ENCODE peak calls at places on chromosomes 1 and 21, in four cellular contexts. V is right cardiac atrium, T is cardiac muscle cell, N is PC-3. E is an unnamed sample.

GRCh38 chr1:221274373-221274772 is 395.1 kb downstream of the HLX start:
- DNase-seq in V (no peak), T (no peak), N (no peak), E (peak; percentile 59)

GRCh38 chr1:217525773-217526490 is 105.0 kb downstream of the GPATCH2 start:
- DNase-seq in V (no peak), T (no peak), N (peak; percentile 50), E (no peak)

GRCh38 chr1:175543447-175543846 is 199.9 kb downstream of the TNR start:
- DNase-seq in V (no peak), T (no peak), N (no peak), E (no peak)

GRCh38 chr1:221961532-221962292 is 219.8 kb upstream of the DUSP10 start:
- DNase-seq in V (no peak), T (no peak), N (peak; percentile 93), E (no peak)

GRCh38 chr1:99748419-99748818 is 18.0 kb downstream of the FRRS1 start:
- DNase-seq in V (no peak), T (no peak), N (peak; percentile 53), E (no peak)

GRCh38 chr1:39866767-39867166 is 16.5 kb downstream of the TRIT1 start:
- DNase-seq in V (no peak), T (no peak), N (peak; percentile 50), E (no peak)

GRCh38 chr1:172154571-172154970 is 265.9 kb upstream of the C1orf105 start:
- DNase-seq in V (no peak), T (no peak), N (peak; percentile 90), E (no peak)

GRCh38 chr21:27511241-27511640 is 544.4 kb upstream of the ADAMTS5 start:
- DNase-seq in V (no peak), T (no peak), N (no peak), E (no peak)

GRCh38 chr1:28890435-28890834 is 23.9 kb upstream of the EPB41 start:
- DNase-seq in V (no peak), T (no peak), N (no peak), E (no peak)

GRCh38 chr1:147236448-147236847 is 6.0 kb upstream of the CHD1L start:
- DNase-seq in V (no peak), T (no peak), N (no peak), E (no peak)

GRCh38 chr1:93665015-93665414 is 16.6 kb downstream of the BCAR3 start:
- DNase-seq in V (no peak), T (no peak), N (no peak), E (no peak)
- H3K4me1 ChIP-seq in V (peaks cover 38% of the 10 kb centered on the region), T (peaks cover 13% of the 10 kb centered on the region), N (peaks cover 81% of the 10 kb centered on the region), E (peaks cover 11% of the 10 kb centered on the region)

GRCh38 chr1:31584869-31585735 is 8.8 kb downstream of the TINAGL1 start:
- DNase-seq in V (peak; percentile 60), T (no peak), N (no peak), E (no peak)

GRCh38 chr1:31581821-31582810 is 5.8 kb downstream of the TINAGL1 start:
- DNase-seq in V (no peak), T (no peak), N (peak; percentile 89), E (no peak)

GRCh38 chr1:31583082-31583994 is 7.0 kb downstream of the TINAGL1 start:
- DNase-seq in V (peak; percentile 71), T (no peak), N (no peak), E (no peak)

GRCh38 chr1:31585736-31586365 is 9.5 kb downstream of the TINAGL1 start:
- DNase-seq in V (no peak), T (no peak), N (no peak), E (no peak)

DNA sequence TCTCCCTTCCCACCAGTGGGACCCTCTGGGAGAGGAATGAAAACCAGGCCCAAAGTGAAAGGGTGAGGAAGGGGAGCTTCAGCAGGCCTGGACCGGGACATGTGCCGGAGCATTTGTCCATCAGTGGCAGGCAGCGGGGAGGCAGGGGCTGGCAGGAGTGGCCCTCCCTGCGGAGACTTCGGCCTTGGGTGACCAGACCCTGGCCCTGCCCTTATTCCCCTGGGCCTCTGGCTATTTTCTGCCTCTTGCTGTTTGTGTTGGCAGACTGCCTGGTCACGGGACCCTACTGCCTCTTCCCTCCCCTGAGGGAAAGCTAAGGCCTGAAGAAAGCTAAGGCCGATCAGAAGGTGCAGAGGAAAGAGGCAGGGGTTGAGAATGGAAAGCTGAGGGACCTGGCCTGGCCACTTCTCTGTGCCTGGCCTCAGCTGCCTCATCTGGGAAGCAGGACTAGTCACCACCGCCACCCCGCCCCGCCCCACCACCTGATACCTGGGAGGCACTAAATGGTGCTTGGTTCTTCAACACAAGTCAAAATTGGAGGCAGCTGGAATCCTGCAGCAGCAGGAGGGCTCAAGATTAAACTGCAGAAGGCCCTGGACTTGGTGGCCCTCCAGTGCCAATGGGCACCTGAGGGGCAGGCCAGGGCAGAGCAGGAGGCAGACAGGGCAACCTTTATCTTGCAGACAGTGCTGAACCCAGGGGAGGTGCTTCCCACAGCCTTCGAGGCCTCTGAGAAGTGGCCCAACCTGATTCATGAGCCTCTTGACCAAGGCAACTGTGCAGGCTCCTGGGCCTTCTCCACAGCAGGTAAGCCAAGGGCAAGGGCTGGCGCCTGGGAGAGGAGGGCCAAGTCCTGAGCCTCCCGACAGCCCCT is 7.9 kb downstream of the TINAGL1 start:
- DNase-seq in V (peak; percentile 92), T (peak; percentile 83), N (peak; percentile 35), E (no peak)
- H3K4me1 ChIP-seq in V (peaks cover 28% of the 10 kb centered on the region), T (peaks cover 27% of the 10 kb centered on the region), N (peaks cover 73% of the 10 kb centered on the region), E (peaks cover 6% of the 10 kb centered on the region)

GRCh38 chr1:41657679-41658078 is 173.2 kb upstream of the EDN2 start:
- DNase-seq in V (no peak), T (no peak), N (no peak), E (no peak)
- H3K4me1 ChIP-seq in V (peaks cover 3% of the 10 kb centered on the region), T (no peaks in the 10 kb centered on the region), N (peaks cover 8% of the 10 kb centered on the region), E (peaks cover 5% of the 10 kb centered on the region)

DNA sequence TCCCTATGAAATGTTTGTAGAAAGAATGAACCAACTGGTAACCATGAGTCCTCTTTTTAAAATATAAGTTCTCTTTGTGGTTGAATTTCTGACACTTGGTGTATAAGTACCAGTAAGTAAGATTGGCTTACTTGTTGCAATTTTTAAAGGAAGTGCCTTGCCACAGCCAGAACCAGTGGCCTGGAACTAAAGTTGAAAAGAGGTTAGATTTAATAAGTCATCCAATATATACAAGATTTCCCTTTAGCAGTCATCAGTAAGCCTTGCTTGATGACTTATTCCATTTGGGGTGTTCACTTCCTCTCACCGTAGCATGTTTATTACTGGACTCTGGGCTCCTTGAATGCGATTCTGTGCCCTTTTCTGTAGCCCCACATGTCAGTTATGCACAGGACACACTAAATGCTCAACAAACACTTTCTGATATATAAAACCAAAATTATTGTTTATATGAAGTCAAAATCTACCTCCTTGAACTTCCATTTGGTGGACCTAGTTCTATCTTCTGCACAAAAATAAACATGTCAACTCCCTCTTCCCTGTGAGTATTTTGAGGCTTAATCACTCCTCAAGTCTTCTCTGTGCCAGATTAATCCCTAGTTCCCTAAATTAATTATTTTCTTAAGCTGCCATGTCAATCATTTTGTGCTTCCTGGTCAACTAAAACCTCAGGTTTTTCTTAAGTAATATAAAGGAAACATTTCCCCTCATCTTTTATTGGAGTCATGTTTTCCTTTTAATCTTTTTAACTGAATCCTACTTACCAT is 218.1 kb downstream of the ST6GALNAC3 start:
- DNase-seq in V (no peak), T (no peak), N (no peak), E (no peak)
- H3K4me1 ChIP-seq in V (peaks cover 1% of the 10 kb centered on the region), T (no peaks in the 10 kb centered on the region), N (no peaks in the 10 kb centered on the region), E (peaks cover 11% of the 10 kb centered on the region)

GRCh38 chr1:3187415-3188149 is 118.6 kb downstream of the PRDM16 start:
- DNase-seq in V (no peak), T (no peak), N (no peak), E (no peak)
- H3K4me1 ChIP-seq in V (no peaks in the 10 kb centered on the region), T (peaks cover 33% of the 10 kb centered on the region), N (no peaks in the 10 kb centered on the region), E (peaks cover 15% of the 10 kb centered on the region)

GRCh38 chr1:94739521-94740061 is 80.6 kb upstream of the SLC44A3 start:
- DNase-seq in V (no peak), T (no peak), N (peak; percentile 76), E (no peak)
- H3K4me1 ChIP-seq in V (peaks cover 4% of the 10 kb centered on the region), T (no peaks in the 10 kb centered on the region), N (peaks cover 22% of the 10 kb centered on the region), E (peaks cover 2% of the 10 kb centered on the region)

E was measured in neuronal stem cell.